ENCODE peak calls at places on chromosomes 7 and 10, in five cellular contexts. Q is mammary epithelial cell; R is IMR-90; P is effector memory CD4-positive, alpha-beta T cell; N is epithelial cell of esophagus. V is an unnamed sample.

GRCh38 chr7:82235710-82236109 is 207.9 kb downstream of the CACNA2D1 start:
- DNase-seq in Q (peak), R (peak), P (no peak), N (peak), V (no peak)

GRCh38 chr7:157964016-157964415 is 623.6 kb downstream of the PTPRN2 start:
- DNase-seq in Q (no peak), R (no peak), P (no peak), N (no peak), V (no peak)

GRCh38 chr7:108723343-108723957 is 153.8 kb downstream of the DNAJB9 start:
- DNase-seq in Q (no peak), R (no peak), P (no peak), N (no peak), V (no peak)

GRCh38 chr7:122676466-122676865 is 22.5 kb downstream of the RNF133 start:
- DNase-seq in Q (no peak), R (no peak), P (no peak), N (no peak), V (no peak)

GRCh38 chr10:234708-235406 is 99.6 kb downstream of the ZMYND11 start:
- DNase-seq in Q (no peak), R (no peak), P (no peak), N (peak), V (no peak)

GRCh38 chr10:86311176-86311575 is 55.4 kb downstream of the GRID1 start:
- DNase-seq in Q (no peak), R (no peak), P (no peak), N (no peak), V (no peak)

GRCh38 chr10:71429304-71429703 is 32.6 kb downstream of the CDH23 start:
- DNase-seq in Q (no peak), R (no peak), P (no peak), N (no peak), V (no peak)

GRCh38 chr7:149719912-149720335 is 53.5 kb downstream of the ZNF467 start:
- DNase-seq in Q (no peak), R (no peak), P (no peak), N (no peak), V (peak)

GRCh38 chr7:102444961-102445673 is 11.7 kb downstream of the ORAI2 start:
- DNase-seq in Q (no peak), R (no peak), P (no peak), N (no peak), V (peak)

GRCh38 chr10:8034666-8035640 is 19.5 kb upstream of the GATA3 start:
- DNase-seq in Q (no peak), R (no peak), P (no peak), N (no peak), V (no peak)

GRCh38 chr7:33722383-33723096 is 182.8 kb upstream of the BMPER start:
- DNase-seq in Q (peak), R (peak), P (no peak), N (peak), V (no peak)

GRCh38 chr10:62805139-62806092 is 896 bp downstream of the ADO start:
- DNase-seq in Q (peak), R (peak), P (peak), N (peak), V (peak)

GRCh38 chr7:149456770-149457421 is 4.0 kb downstream of the ZNF777 start:
- DNase-seq in Q (peak), R (peak), P (no peak), N (peak), V (no peak)

GRCh38 chr7:50265968-50266694 is 38.4 kb upstream of the IKZF1 start:
- DNase-seq in Q (no peak), R (no peak), P (no peak), N (no peak), V (no peak)

GRCh38 chr7:128168667-128169210 is 72.3 kb upstream of the LEP start:
- DNase-seq in Q (peak), R (no peak), P (no peak), N (peak), V (no peak)

GRCh38 chr10:101226506-101226887 is 2.8 kb downstream of the LBX1 start:
- DNase-seq in Q (no peak), R (no peak), P (no peak), N (no peak), V (peak)

GRCh38 chr10:97686301-97686961 is 610 bp downstream of the AVPI1 start:
- DNase-seq in Q (no peak), R (no peak), P (no peak), N (no peak), V (peak)

GRCh38 chr7:126803060-126803665 is 449.6 kb downstream of the GRM8 start:
- DNase-seq in Q (peak), R (peak), P (no peak), N (peak), V (peak)

DNA sequence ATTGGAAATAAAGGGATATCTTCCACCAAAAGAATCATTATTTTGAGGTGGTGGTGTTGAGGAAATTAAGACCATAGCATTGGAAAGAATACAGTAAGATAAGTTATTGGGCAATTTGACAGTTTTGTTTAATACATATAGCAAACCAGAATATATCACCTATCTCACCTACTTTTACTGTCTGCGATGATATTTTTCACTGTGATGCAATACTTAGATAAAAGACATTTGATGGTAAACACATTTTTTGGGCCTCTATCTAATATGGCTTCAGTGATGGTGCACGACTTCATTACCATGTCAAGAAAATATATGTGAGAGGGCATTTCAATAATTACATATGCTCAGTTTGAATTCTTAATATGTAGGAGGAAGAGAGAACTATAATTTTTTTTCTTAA is 93.7 kb upstream of the MAGI2 start:
- DNase-seq in Q (no peak), R (no peak), P (no peak), N (no peak), V (no peak)
- H3K4me3 ChIP-seq in Q (no peak), R (no peak), P (no peak), N (no peak), V (no peak)

DNA sequence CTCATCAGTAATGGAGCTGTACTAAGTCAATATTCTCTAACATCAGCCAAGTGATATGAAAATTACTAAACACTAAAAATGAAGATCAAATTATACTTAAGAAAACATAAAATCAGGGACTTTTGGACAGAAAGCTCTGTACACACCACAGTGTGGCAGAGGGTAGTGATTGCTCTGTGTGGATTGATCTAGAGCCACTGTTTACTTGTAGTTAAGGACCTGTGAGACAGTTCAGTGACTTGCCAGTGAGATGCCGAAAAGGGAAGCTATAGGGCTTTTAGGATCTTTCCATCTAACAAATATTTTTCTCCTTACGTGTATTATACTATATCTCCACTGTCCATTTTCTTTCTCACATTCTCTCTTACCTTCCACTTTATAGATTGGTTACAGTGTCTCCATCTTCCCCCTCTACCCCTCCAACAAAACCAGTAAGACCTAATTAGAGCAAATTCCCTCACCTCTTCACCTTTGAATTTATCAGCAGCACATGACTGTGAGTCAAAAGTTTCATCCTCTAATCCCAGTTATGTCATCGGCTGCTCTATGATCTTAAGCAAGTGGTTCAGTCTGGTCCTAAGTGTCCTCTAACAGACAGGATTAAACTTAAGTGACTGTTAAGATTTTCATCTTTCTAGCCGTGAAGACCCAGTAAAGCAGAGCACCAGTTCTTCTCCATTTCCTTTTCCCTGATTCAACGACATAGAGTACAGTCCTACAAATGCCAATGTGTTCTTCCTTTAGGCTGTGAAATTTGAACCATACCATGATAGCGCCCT is 6.9 kb downstream of the PIK3CG start:
- DNase-seq in Q (peak), R (no peak), P (no peak), N (peak), V (no peak)
- H3K4me3 ChIP-seq in Q (no peak), R (no peak), P (no peak), N (no peak), V (no peak)

GRCh38 chr7:74305987-74306736 is 17.0 kb downstream of the CLIP2 start:
- DNase-seq in Q (no peak), R (no peak), P (no peak), N (no peak), V (no peak)
- H3K4me3 ChIP-seq in Q (no peak), R (no peak), P (no peak), N (no peak), V (peak)

DNA sequence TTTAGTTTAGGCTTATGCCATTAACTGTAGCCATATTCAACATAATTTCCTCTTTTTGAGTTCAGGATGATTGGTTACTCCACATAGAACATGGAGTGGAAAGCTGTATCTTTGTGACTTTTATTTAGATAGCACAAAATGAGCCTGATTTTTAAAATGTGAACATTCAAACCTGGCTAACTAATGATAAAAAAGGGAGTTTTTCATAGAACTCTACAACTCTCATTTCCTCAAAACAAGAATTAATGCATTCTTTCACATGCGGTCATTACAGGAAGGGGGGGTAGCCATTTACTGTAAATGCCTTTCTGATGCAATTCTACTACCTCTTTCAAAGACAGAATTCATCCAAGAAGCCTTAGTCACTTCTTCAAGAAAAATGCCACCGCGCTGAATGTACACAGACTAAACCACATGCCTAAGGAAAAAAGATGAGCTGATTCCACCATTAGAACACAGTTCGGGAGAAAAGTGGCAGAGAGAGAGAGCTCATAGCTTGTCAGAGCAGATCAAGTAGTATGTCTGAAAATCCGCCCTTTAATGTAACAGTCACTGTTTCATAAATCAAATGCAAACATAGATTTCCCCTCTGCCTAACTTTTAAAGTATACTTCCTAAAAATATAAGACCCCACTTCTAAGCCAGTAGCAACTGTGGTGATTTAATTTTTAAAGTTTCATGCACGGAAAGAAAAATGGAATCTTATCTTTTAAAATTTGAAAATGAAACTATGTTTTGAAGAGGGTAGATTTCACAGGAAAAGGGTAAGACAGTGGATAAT is 226.4 kb upstream of the KLF14 start:
- DNase-seq in Q (peak), R (peak), P (no peak), N (peak), V (peak)
- H3K4me3 ChIP-seq in Q (peak), R (peak), P (peak), N (peak), V (peak)

GRCh38 chr7:91033574-91033973 is 230.7 kb upstream of the FZD1 start:
- DNase-seq in Q (no peak), R (no peak), P (no peak), N (no peak), V (no peak)
- H3K4me3 ChIP-seq in Q (no peak), R (no peak), P (no peak), N (no peak), V (no peak)

V was measured in GM12865.